ENCODE peak calls at places on chromosome 7, in eight cellular contexts. O, U, M, Z, L, E, B and I are unnamed samples.

GRCh38 chr7:82600601-82601000 is 157.0 kb upstream of the CACNA2D1 start:
- DNase-seq in E (no peak), U (no peak), B (no peak), O (peak; percentile 70), L (no peak), M (no peak), Z (no peak), I (no peak)

GRCh38 chr7:135001390-135002165 is 15.3 kb downstream of the AGBL3 start:
- DNase-seq in B (no peak), Z (no peak), E (no peak), U (no peak), M (no peak), L (no peak), O (no peak), I (no peak)

GRCh38 chr7:23698822-23699221 is 11.2 kb upstream of the STK31 start:
- DNase-seq in U (no peak), M (no peak), E (no peak), L (no peak), Z (no peak), B (no peak), O (no peak), I (no peak)

GRCh38 chr7:6917258-6917657 is 91.2 kb upstream of the CCZ1B start:
- DNase-seq in O (peak; percentile 44), Z (no peak), U (no peak), E (no peak), L (no peak), M (no peak), B (no peak), I (peak; percentile 42)

GRCh38 chr7:121954803-121955202 is 81.8 kb downstream of the PTPRZ1 start:
- DNase-seq in L (no peak), E (no peak), O (no peak), B (no peak), Z (no peak), U (no peak), M (no peak), I (no peak)

GRCh38 chr7:110595694-110596093 is 495.2 kb upstream of the LRRN3 start:
- DNase-seq in E (no peak), U (no peak), M (no peak), L (no peak), Z (no peak), O (no peak), B (no peak), I (no peak)

GRCh38 chr7:200290-200689 is 7.9 kb downstream of the FAM20C start:
- DNase-seq in L (no peak), B (no peak), O (no peak), M (no peak), E (no peak), Z (no peak), U (no peak), I (no peak)

GRCh38 chr7:32905175-32905662 is 13.7 kb upstream of the KBTBD2 start:
- DNase-seq in E (peak; percentile 62), O (no peak), B (no peak), U (no peak), Z (no peak), M (peak; percentile 62), L (peak; percentile 29), I (peak; percentile 43)

GRCh38 chr7:105654095-105654686 is 72.9 kb upstream of the EFCAB10 start:
- DNase-seq in B (no peak), Z (no peak), L (no peak), O (no peak), M (no peak), U (no peak), E (no peak), I (no peak)

GRCh38 chr7:44977304-44977858 is 1.4 kb downstream of the MYO1G start:
- DNase-seq in M (no peak), U (no peak), Z (no peak), L (no peak), E (peak; percentile 64), B (no peak), O (no peak), I (peak; percentile 53)

GRCh38 chr7:7183833-7184463 is 1.6 kb downstream of the C1GALT1 start:
- DNase-seq in L (no peak), M (no peak), O (no peak), U (no peak), Z (no peak), E (no peak), B (no peak), I (no peak)